ENCODE peak calls at places on chromosomes 2 and 18, in nine cellular contexts. C, X, J, Z, G, V, S, H and P are unnamed samples.

GRCh38 chr2:125526093-125526492 is 1129.9 kb upstream of the GYPC start:
- DNase-seq in C (no peak), X (no peak), J (no peak), Z (no peak), G (no peak), V (no peak), S (no peak), H (no peak), P (no peak)

GRCh38 chr2:231597014-231597611 is 4.4 kb downstream of the TEX44 start:
- DNase-seq in C (no peak), X (no peak), J (peak), Z (no peak), G (no peak), V (no peak), S (no peak), H (no peak), P (no peak)

GRCh38 chr2:134190807-134191203 is 63.1 kb upstream of the MGAT5 start:
- DNase-seq in C (no peak), X (no peak), J (no peak), Z (no peak), G (no peak), V (no peak), S (no peak), H (no peak), P (no peak)

GRCh38 chr2:144261966-144262365 is 258.0 kb downstream of the ZEB2 start:
- DNase-seq in C (no peak), X (no peak), J (no peak), Z (no peak), G (no peak), V (no peak), S (no peak), H (no peak), P (no peak)

GRCh38 chr2:119684553-119684952 is 5.6 kb downstream of the TMEM177 start:
- DNase-seq in C (no peak), X (no peak), J (no peak), Z (no peak), G (no peak), V (no peak), S (no peak), H (no peak), P (no peak)

GRCh38 chr18:30903566-30903965 is 139.0 kb downstream of the DSC3 start:
- DNase-seq in C (peak), X (no peak), J (no peak), Z (no peak), G (no peak), V (no peak), S (no peak), H (peak), P (no peak)

GRCh38 chr2:102063948-102064678 is 72.4 kb downstream of the IL1R2 start:
- DNase-seq in C (peak), X (peak), J (no peak), Z (peak), G (no peak), V (no peak), S (no peak), H (peak), P (peak)

GRCh38 chr2:32330136-32330535 is 26.7 kb upstream of the BIRC6 start:
- DNase-seq in C (no peak), X (no peak), J (no peak), Z (no peak), G (no peak), V (no peak), S (no peak), H (no peak), P (no peak)

GRCh38 chr2:128727914-128728313 is 409.2 kb upstream of the HS6ST1 start:
- DNase-seq in C (no peak), X (no peak), J (no peak), Z (no peak), G (no peak), V (no peak), S (no peak), H (peak), P (no peak)

GRCh38 chr2:122236152-122236892 is 480.9 kb downstream of the TSN start:
- DNase-seq in C (peak), X (no peak), J (no peak), Z (no peak), G (no peak), V (no peak), S (no peak), H (peak), P (peak)

GRCh38 chr2:109516445-109517117 is 97.2 kb downstream of the SEPTIN10 start:
- DNase-seq in C (peak), X (peak), J (no peak), Z (no peak), G (no peak), V (no peak), S (no peak), H (peak), P (no peak)

GRCh38 chr2:134142903-134143302 is 111.0 kb upstream of the MGAT5 start:
- DNase-seq in C (no peak), X (no peak), J (no peak), Z (no peak), G (no peak), V (no peak), S (no peak), H (peak), P (no peak)

GRCh38 chr18:63882333-63883141 is 5.0 kb upstream of the SERPINB2 start:
- DNase-seq in C (no peak), X (no peak), J (no peak), Z (no peak), G (no peak), V (no peak), S (no peak), H (peak), P (peak)

GRCh38 chr2:851078-851477 is 99.6 kb upstream of the SNTG2 start:
- DNase-seq in C (no peak), X (no peak), J (no peak), Z (no peak), G (no peak), V (no peak), S (no peak), H (no peak), P (no peak)

GRCh38 chr2:233983445-233983844 is 66.3 kb downstream of the TRPM8 start:
- DNase-seq in C (no peak), X (no peak), J (no peak), Z (no peak), G (no peak), V (no peak), S (no peak), H (no peak), P (no peak)

GRCh38 chr2:45496869-45497268 is 114.2 kb downstream of the SRBD1 start:
- DNase-seq in C (no peak), X (no peak), J (no peak), Z (no peak), G (no peak), V (no peak), S (no peak), H (no peak), P (no peak)

GRCh38 chr2:1607971-1608688 is 136.2 kb downstream of the PXDN start:
- DNase-seq in C (no peak), X (no peak), J (no peak), Z (no peak), G (no peak), V (no peak), S (no peak), H (peak), P (no peak)

GRCh38 chr2:160287476-160287875 is 87.4 kb upstream of the ITGB6 start:
- DNase-seq in C (no peak), X (no peak), J (no peak), Z (no peak), G (no peak), V (no peak), S (no peak), H (no peak), P (no peak)

GRCh38 chr18:79627750-79628294 is 51.8 kb upstream of the CTDP1 start:
- DNase-seq in C (no peak), X (no peak), J (no peak), Z (no peak), G (no peak), V (no peak), S (no peak), H (no peak), P (no peak)

GRCh38 chr2:1649871-1650473 is 94.3 kb downstream of the PXDN start:
- DNase-seq in C (no peak), X (no peak), J (no peak), Z (peak), G (no peak), V (no peak), S (no peak), H (no peak), P (no peak)

GRCh38 chr2:11141319-11141718 is 13.9 kb upstream of the SLC66A3 start:
- DNase-seq in C (no peak), X (no peak), J (no peak), Z (no peak), G (no peak), V (no peak), S (no peak), H (no peak), P (no peak)

GRCh38 chr18:10457798-10458197 is 3.4 kb downstream of the APCDD1 start:
- DNase-seq in C (no peak), X (no peak), J (no peak), Z (no peak), G (no peak), V (no peak), S (no peak), H (no peak), P (no peak)